ENCODE peak calls at places on chromosomes 2 and 18, in four cellular contexts. G, U, H and P are unnamed samples.

GRCh38 chr2:195659114-195659513 is 2.1 kb downstream of the SLC39A10 start:
- DNase-seq in G (no peak), U (no peak), H (no peak), P (no peak)

GRCh38 chr2:17460401-17461086 is 57.7 kb downstream of the RAD51AP2 start:
- DNase-seq in G (no peak), U (no peak), H (no peak), P (no peak)

GRCh38 chr2:20018576-20019152 is 6.2 kb upstream of the MATN3 start:
- DNase-seq in G (no peak), U (no peak), H (no peak), P (no peak)

GRCh38 chr2:10776231-10776977 is 36.2 kb downstream of the PDIA6 start:
- DNase-seq in G (no peak), U (no peak), H (no peak), P (no peak)

GRCh38 chr2:215619989-215620388 is 184.1 kb upstream of the FN1 start:
- DNase-seq in G (peak; percentile 85), U (peak; percentile 43), H (no peak), P (no peak)

GRCh38 chr2:30979822-30980245 is 158.4 kb downstream of the GALNT14 start:
- DNase-seq in G (no peak), U (peak; percentile 26), H (no peak), P (no peak)

GRCh38 chr2:158965731-158966130 is 2.7 kb upstream of the TANC1 start:
- DNase-seq in G (no peak), U (no peak), H (no peak), P (no peak)

GRCh38 chr18:33745396-33745795 is 167.4 kb downstream of the ASXL3 start:
- DNase-seq in G (no peak), U (no peak), H (no peak), P (no peak)

GRCh38 chr2:54618646-54619565 is 104.6 kb upstream of the EML6 start:
- DNase-seq in G (no peak), U (no peak), H (no peak), P (no peak)